ENCODE peak calls at places on chromosomes 7 and 10, in seven cellular contexts. S is body of pancreas, X is mesendoderm, B is coronary artery, R is small intestine, G is Karpas-422, E is A549. A is an unnamed sample.

GRCh38 chr7:16079723-16080122 is 341.6 kb downstream of the CRPPA start:
- DNase-seq in S (no peak), X (no peak), B (no peak), R (no peak), G (no peak), E (no peak), A (no peak)

GRCh38 chr10:102509387-102509786 is 5.6 kb downstream of the SUFU start:
- DNase-seq in S (peak), X (no peak), B (no peak), R (no peak), G (no peak), E (no peak), A (no peak)

GRCh38 chr7:154598405-154598804 is 404.5 kb downstream of the PAXIP1 start:
- DNase-seq in S (no peak), X (no peak), B (no peak), R (no peak), G (no peak), E (no peak), A (no peak)

GRCh38 chr7:142188159-142188558 is 69.7 kb downstream of the PRSS58 start:
- DNase-seq in S (no peak), X (no peak), B (no peak), R (no peak), G (no peak), E (no peak), A (no peak)

GRCh38 chr7:3063016-3063753 is 19.5 kb upstream of the CARD11 start:
- DNase-seq in S (no peak), X (no peak), B (no peak), R (peak), G (no peak), E (no peak), A (no peak)

GRCh38 chr7:137343483-137343841 is at the start of gene PTN:
- DNase-seq in S (peak), X (peak), B (no peak), R (no peak), G (no peak), E (no peak), A (no peak)

GRCh38 chr7:77199008-77199966 is at the start of gene FGL2:
- DNase-seq in S (peak), X (peak), B (peak), R (peak), G (peak), E (no peak), A (peak)

GRCh38 chr10:29440981-29441380 is 152.1 kb downstream of the LYZL1 start:
- DNase-seq in S (no peak), X (no peak), B (no peak), R (no peak), G (no peak), E (no peak), A (no peak)

DNA sequence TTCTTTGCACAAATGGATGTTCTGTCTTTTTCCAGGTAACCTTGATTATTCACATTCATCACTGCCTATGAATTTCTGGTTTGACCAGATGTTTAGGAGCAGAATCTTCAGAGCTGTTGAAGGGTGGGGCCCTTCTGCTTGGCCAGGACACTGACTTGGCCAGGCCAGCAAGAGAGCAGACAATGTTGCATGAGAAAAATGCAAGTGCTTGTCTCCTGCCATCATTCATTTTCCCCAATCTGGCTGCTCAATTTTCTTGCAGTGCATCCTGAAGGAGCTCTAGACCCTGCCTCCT is 1.6 kb upstream of the BLNK start:
- DNase-seq in S (no peak), X (no peak), B (no peak), R (no peak), G (no peak), E (no peak), A (no peak)
- H3K4me3 ChIP-seq in S (no peak), X (no peak), B (no peak), R (no peak), G (peak), E (no peak), A (no peak)

GRCh38 chr10:33963656-33964175 is 629.2 kb upstream of the NRP1 start:
- DNase-seq in S (no peak), X (no peak), B (no peak), R (no peak), G (no peak), E (no peak), A (no peak)

GRCh38 chr10:33967721-33968120 is 633.3 kb upstream of the NRP1 start:
- DNase-seq in S (no peak), X (no peak), B (no peak), R (no peak), G (no peak), E (no peak), A (no peak)

GRCh38 chr10:33968983-33969382 is 634.5 kb upstream of the NRP1 start:
- DNase-seq in S (no peak), X (no peak), B (no peak), R (no peak), G (no peak), E (no peak), A (no peak)

DNA sequence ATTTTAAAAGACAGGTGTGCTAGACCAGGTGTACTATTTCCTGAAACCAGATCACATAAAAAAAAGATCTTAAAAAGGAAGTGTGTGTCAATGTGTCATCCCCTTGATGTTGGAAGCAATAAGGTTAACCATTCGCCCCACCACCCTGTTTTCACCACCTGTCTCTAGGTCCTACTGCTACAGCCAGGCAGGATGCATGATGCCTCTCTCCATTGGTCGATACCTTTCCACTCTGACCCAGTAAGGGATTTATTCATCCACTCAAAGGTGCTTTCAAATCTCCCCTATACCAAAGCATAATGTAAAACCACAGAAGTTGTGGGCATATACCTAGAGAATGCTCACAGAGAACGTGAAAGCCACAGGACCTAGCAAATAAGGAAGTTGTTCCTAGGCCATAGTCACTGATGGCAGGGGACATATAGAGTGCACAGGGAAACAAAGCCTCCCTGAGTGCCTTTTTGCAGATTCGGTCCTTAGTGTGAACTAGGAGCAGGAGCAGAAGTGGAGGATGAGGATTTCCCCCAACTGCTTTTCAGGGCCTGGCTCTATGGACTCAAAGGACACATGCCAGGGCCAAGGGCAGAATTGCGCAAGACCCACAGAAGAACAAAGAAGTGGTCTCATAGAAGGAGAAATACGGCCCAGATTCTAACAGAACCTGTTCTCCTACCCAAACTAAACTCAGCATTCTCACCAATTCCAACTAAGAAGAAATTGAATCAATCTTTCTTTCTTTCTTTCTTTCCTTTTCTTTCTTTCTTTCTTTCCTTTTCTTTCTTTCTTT is 631.5 kb upstream of the NRP1 start:
- DNase-seq in S (peak), X (no peak), B (no peak), R (no peak), G (no peak), E (no peak), A (no peak)
- H3K27ac ChIP-seq in S (no peak), X (no peak), B (no peak), R (no peak), G (no peak), E (no peak), A (no peak)

GRCh38 chr10:110650265-110650668 is 6.1 kb downstream of the RBM20 start:
- DNase-seq in S (no peak), X (no peak), B (no peak), R (no peak), G (no peak), E (no peak), A (no peak)

GRCh38 chr10:110648743-110649651 is 4.9 kb downstream of the RBM20 start:
- DNase-seq in S (no peak), X (no peak), B (no peak), R (no peak), G (no peak), E (no peak), A (no peak)

GRCh38 chr10:110647136-110647430 is 2.9 kb downstream of the RBM20 start:
- DNase-seq in S (no peak), X (no peak), B (no peak), R (no peak), G (no peak), E (no peak), A (no peak)

GRCh38 chr10:110651044-110651958 is 7.2 kb downstream of the RBM20 start:
- DNase-seq in S (no peak), X (no peak), B (peak), R (no peak), G (no peak), E (no peak), A (no peak)

GRCh38 chr10:110649652-110650264 is 5.6 kb downstream of the RBM20 start:
- DNase-seq in S (no peak), X (no peak), B (no peak), R (no peak), G (no peak), E (no peak), A (no peak)
- H3K4me3 ChIP-seq in S (no peak), X (no peak), B (no peak), R (no peak), G (no peak), E (no peak), A (no peak)

GRCh38 chr10:43623351-43623750 is 17.1 kb downstream of the ZNF485 start:
- DNase-seq in S (no peak), X (no peak), B (no peak), R (peak), G (no peak), E (no peak), A (no peak)

GRCh38 chr10:43628956-43629355 is 19.7 kb downstream of the ZNF32 start:
- DNase-seq in S (no peak), X (no peak), B (no peak), R (no peak), G (no peak), E (no peak), A (no peak)

GRCh38 chr10:43622022-43622421 is 15.8 kb downstream of the ZNF485 start:
- DNase-seq in S (no peak), X (no peak), B (no peak), R (no peak), G (no peak), E (no peak), A (no peak)

DNA sequence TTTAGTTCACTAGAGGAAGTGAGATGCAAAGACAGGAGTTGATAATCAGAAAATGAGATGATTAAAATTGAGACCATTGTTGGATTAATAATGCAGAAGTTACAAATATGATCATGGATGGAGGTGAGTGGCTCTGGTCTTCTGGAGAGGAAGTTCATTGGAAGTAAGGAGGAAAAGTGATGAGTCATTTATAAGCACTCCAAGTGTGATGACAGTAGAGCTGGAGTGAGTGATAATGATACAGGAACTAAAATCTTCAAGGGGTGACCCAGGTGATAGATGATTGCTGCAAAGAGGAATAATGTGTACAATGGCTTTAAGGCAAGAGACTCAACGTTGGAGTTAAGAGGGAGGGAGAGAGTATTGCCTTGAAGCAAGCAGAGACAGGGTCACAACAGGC is 20.7 kb downstream of the ZNF32 start:
- DNase-seq in S (no peak), X (no peak), B (no peak), R (no peak), G (no peak), E (no peak), A (no peak)
- H3K27ac ChIP-seq in S (no peak), X (no peak), B (no peak), R (no peak), G (no peak), E (no peak), A (no peak)

GRCh38 chr10:13834581-13835286 is 248.0 kb downstream of the PRPF18 start:
- DNase-seq in S (peak), X (peak), B (no peak), R (no peak), G (no peak), E (no peak), A (no peak)

GRCh38 chr10:13829790-13830189 is 243.0 kb downstream of the PRPF18 start:
- DNase-seq in S (no peak), X (no peak), B (no peak), R (no peak), G (no peak), E (no peak), A (no peak)

GRCh38 chr10:13827418-13827817 is 240.7 kb downstream of the PRPF18 start:
- DNase-seq in S (no peak), X (no peak), B (no peak), R (no peak), G (no peak), E (no peak), A (no peak)

GRCh38 chr10:13830385-13830784 is 243.6 kb downstream of the PRPF18 start:
- DNase-seq in S (no peak), X (no peak), B (no peak), R (no peak), G (no peak), E (no peak), A (no peak)

GRCh38 chr10:13831711-13832110 is 244.9 kb downstream of the PRPF18 start:
- DNase-seq in S (no peak), X (peak), B (no peak), R (no peak), G (peak), E (no peak), A (no peak)
- H3K4me3 ChIP-seq in S (no peak), X (no peak), B (peak), R (no peak), G (no peak), E (no peak), A (no peak)

GRCh38 chr10:63718006-63718405 is 196.8 kb downstream of the REEP3 start:
- DNase-seq in S (no peak), X (no peak), B (no peak), R (no peak), G (no peak), E (no peak), A (no peak)
- H3K27ac ChIP-seq in S (no peak), X (no peak), B (no peak), R (no peak), G (no peak), E (peak), A (no peak)

GRCh38 chr7:100176096-100176835 is 915 bp downstream of the GPC2 start:
- DNase-seq in S (no peak), X (no peak), B (no peak), R (no peak), G (no peak), E (no peak), A (no peak)
- H3K4me3 ChIP-seq in S (no peak), X (peak), B (peak), R (no peak), G (peak), E (peak), A (no peak)

GRCh38 chr10:71753091-71753959 is 20.0 kb downstream of the VSIR start:
- DNase-seq in S (peak), X (no peak), B (no peak), R (peak), G (no peak), E (no peak), A (peak)

GRCh38 chr10:71752391-71753090 is 20.8 kb downstream of the VSIR start:
- DNase-seq in S (no peak), X (no peak), B (no peak), R (no peak), G (no peak), E (no peak), A (no peak)

GRCh38 chr10:71753960-71754505 is 19.3 kb downstream of the VSIR start:
- DNase-seq in S (no peak), X (no peak), B (no peak), R (no peak), G (no peak), E (no peak), A (no peak)

GRCh38 chr10:71755179-71755879 is 18.0 kb downstream of the VSIR start:
- DNase-seq in S (no peak), X (no peak), B (no peak), R (peak), G (no peak), E (no peak), A (no peak)

DNA sequence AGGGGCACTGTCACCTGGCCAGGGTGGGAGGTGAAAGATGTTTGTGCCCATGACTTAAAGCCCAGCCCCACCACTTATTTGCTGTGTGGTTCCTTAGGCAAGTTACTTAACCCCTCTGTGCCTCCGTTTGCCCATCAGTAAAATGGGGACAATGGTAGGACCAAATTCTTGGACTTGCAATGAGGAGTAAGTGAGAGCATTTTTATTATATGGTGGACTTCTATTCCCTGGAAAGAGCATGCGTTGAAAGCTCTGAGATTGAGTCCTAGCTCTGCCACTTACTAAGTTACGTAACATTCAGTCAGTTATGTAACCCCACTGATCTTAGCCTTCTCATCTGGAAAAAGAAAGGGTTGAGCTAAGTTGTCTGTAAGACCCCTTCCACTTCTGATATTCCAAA is 18.8 kb downstream of the VSIR start:
- DNase-seq in S (no peak), X (no peak), B (no peak), R (no peak), G (no peak), E (no peak), A (no peak)
- H3K27ac ChIP-seq in S (peak), X (no peak), B (peak), R (peak), G (no peak), E (no peak), A (peak)

DNA sequence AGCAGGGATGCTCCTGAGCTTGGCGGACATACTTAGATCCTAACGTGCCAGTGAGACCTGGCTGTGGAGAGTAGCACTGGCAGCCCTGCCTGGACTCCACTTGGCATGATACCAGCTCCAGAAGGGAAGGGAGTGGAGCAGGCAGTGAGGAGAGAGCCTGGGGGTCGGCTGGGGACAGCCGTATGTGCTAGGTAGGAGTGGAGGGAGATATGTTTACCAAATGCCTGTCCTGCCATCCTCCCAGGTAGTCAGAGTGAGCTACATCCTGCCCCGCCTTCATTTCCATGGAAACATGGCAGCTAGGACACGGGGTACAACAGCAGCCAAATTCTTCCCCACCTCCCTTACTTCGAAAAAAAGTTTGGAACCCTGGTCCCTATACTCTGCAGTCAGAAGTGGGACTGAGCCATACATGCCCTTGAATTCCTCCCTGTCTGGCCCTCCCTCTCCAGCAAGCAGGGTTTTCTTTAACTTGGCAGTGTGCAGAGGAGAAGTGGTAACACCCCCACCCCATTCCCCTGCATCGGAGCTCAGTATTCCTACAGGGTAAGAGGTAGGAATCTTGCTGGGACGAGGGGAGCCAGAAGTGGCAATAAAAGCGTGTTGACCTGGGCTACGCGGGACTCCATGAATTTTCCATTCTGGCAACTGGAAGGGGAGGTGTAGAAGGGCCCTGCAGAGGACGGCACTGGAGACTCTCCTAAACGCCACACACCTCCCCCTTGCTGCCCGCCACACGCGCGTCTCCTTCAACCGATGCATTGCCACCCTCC is 20.0 kb upstream of the SMO start:
- DNase-seq in S (no peak), X (peak), B (no peak), R (no peak), G (no peak), E (no peak), A (no peak)
- H3K4me3 ChIP-seq in S (no peak), X (no peak), B (peak), R (no peak), G (peak), E (no peak), A (no peak)